ENCODE peak calls at places on chromosomes 5 and 9, in five cellular contexts. F is astrocyte of the cerebellum; X is CD4-positive, alpha-beta T cell; T is lower leg skin; D is neural progenitor cell. J is an unnamed sample.

GRCh38 chr5:35197351-35197750 is 32.9 kb downstream of the PRLR start:
- DNase-seq in T (no peak), D (no peak), X (no peak), F (no peak), J (no peak)

GRCh38 chr5:134110382-134110781 is 4.1 kb upstream of the TCF7 start:
- DNase-seq in X (no peak), T (no peak), D (no peak), F (no peak), J (no peak)

GRCh38 chr9:129506892-129507291 is 114.0 kb downstream of the C9orf50 start:
- DNase-seq in D (no peak), X (no peak), F (no peak), T (no peak), J (no peak)

GRCh38 chr9:105206821-105207699 is 37.4 kb upstream of the SLC44A1 start:
- DNase-seq in D (no peak), T (no peak), X (no peak), F (no peak), J (no peak)

GRCh38 chr9:108672475-108673065 is 183.2 kb downstream of the ACTL7B start:
- DNase-seq in F (no peak), T (no peak), D (no peak), X (no peak), J (no peak)

GRCh38 chr9:19988281-19988680 is 199.4 kb upstream of the SLC24A2 start:
- DNase-seq in T (no peak), F (no peak), D (peak; percentile 81), X (no peak), J (peak; percentile 41)

GRCh38 chr5:172770675-172771438 is at the start of gene DUSP1:
- DNase-seq in X (peak; percentile 96), F (peak; percentile 91), D (peak; percentile 98), T (peak; percentile 99), J (peak; percentile 99)

GRCh38 chr5:148740966-148741742 is 85.3 kb upstream of the ADRB2 start:
- DNase-seq in T (no peak), X (no peak), D (peak; percentile 29), F (peak; percentile 68), J (no peak)

GRCh38 chr9:83199240-83199639 is 136.3 kb upstream of the RASEF start:
- DNase-seq in D (peak; percentile 71), X (no peak), F (peak; percentile 60), T (no peak), J (peak; percentile 77)

GRCh38 chr5:151067632-151068031 is 13.2 kb downstream of the TNIP1 start:
- DNase-seq in T (no peak), F (no peak), D (no peak), X (no peak), J (no peak)

GRCh38 chr5:52922384-52922783 is 66.8 kb upstream of the ITGA2 start:
- DNase-seq in F (peak; percentile 33), D (peak; percentile 11), T (no peak), X (no peak), J (no peak)

GRCh38 chr5:139068494-139069152 is 129.5 kb downstream of the SIL1 start:
- DNase-seq in F (no peak), T (no peak), X (no peak), D (no peak), J (no peak)

GRCh38 chr5:138611295-138612220 is 36.4 kb upstream of the HSPA9 start:
- DNase-seq in X (no peak), T (no peak), F (no peak), D (peak; percentile 69), J (peak; percentile 70)

GRCh38 chr9:124660341-124660801 is 110.7 kb downstream of the NR6A1 start:
- DNase-seq in F (peak; percentile 55), T (no peak), X (no peak), D (peak; percentile 83), J (peak; percentile 38)

GRCh38 chr5:74542477-74542876 is 98.1 kb downstream of the ENC1 start:
- DNase-seq in D (no peak), X (no peak), F (no peak), T (no peak), J (no peak)

GRCh38 chr5:174735498-174736350 is 11.3 kb downstream of the MSX2 start:
- DNase-seq in D (peak; percentile 88), X (no peak), T (no peak), F (no peak), J (no peak)

GRCh38 chr9:121362813-121363585 is 7.1 kb downstream of the STOM start:
- DNase-seq in X (no peak), D (no peak), F (no peak), T (no peak), J (no peak)

GRCh38 chr9:129241725-129242124 is 63.7 kb upstream of the IER5L start:
- DNase-seq in D (no peak), F (no peak), X (no peak), T (no peak), J (no peak)

DNA sequence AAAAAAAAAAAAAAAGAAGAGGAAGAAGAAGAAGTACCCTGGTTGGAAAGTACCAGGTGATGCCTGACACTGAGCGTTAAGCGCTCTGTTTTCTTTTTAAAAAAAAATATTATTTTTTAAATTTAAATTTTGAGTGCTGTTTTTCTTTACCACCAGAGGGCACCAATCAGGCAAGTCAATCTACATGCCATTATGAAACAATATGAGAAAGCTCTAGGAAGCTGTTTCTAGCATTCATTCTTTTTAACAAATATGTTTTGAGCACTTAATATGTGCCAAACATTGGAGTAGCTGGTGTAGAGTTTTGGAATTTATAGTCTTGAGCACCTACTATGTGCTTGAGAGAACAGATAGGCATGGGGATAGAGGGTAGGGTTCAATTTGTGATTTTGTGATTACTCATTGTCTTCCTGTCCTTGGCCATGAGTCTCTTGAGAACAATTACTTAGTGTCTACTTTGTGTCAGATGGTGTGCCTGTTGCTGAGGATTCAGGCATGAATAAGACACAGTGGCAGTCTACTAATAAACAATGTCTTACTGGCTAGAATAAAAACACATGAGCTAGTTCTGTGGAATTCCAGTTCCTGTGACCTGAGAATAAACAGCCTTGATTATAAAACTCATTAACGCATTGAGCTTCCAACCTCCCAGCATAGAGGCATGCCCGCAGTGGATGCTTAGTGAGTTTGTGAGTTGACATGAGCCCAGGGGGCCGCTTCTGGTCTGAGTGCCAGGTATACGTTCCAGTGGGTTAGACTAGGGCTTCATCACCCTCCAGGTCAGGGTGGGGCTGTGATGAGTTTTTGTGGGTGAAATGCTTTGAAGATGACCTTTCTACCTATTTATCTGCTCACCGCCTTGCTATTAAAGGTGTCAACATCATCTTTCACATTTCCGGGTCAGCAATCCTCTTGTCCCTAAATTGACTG is 3.0 kb upstream of the UBE2R2 start:
- DNase-seq in D (peak; percentile 33), T (no peak), X (no peak), F (no peak), J (no peak)
- TF ChIP-seq CTCF in D (peak; percentile 69), T (no peak), X (peak; percentile 80), F (peak; percentile 64), J (peak; percentile 85)

GRCh38 chr9:137162505-137163100 is 7.2 kb downstream of the LRRC26 start:
- DNase-seq in D (peak; percentile 61), F (no peak), X (no peak), T (no peak), J (no peak)
- TF ChIP-seq CTCF in D (peak; percentile 22), F (no peak), X (no peak), T (no peak), J (no peak)

DNA sequence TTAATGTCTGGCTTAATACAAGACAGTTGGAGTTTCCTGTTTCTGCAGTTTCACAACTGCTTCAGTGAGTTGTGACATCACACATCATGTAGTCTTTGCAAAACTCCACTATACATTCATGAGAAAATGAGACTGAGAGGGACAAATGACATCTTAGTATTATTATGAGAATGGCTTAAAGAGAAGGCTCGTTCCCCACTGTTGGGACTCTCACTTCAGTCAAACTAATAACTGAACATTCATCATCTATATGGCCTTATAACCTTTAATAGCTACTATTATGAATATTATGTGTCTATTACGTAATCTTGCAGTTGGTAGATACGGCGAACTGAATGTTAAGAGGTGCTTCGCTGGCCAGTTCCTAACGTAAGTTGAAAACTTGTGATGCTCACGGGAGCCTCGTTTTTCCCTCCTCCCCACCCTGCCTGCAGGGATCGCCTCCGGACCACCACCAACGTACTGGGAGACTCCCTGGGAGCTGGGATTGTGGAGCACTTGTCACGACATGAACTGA is 79.3 kb downstream of the SLC1A3 start:
- DNase-seq in X (no peak), D (no peak), F (no peak), T (no peak), J (no peak)
- TF ChIP-seq CTCF in X (no peak), D (no peak), F (no peak), T (no peak), J (no peak)

DNA sequence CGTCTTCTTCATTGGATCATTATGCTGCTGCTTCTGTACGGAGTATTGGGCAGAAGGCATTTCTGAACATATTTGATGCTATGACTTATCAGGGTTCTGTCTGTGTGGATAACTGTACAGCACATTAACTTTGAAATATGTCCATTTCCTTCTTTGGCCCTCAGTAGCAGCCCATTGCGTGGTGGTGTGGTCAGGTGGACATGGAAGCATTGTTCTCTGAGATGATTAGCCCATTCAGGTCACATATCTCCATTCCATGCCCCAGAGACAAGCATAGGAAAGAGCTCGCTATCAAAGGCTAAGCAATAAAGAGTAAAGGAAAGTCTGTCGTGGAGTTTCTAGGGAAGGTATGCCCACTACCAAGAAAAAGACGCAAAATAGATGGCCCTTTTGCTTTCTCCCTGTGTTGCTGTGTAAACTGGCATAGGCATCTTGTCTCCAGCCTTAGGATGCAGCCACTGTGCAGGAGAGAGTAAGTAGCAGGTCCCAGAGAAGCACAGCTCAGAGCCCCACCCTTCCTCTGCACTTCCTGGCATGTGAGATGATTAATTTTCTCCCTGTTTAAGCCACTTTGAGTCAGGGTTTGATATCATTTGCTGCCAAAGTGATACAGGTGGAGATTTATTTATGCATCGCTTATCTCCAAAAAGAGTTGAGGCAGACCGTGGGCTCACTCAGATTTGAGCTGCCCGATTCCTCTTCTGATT is 221.9 kb downstream of the PDZD2 start:
- DNase-seq in X (no peak), T (no peak), D (no peak), F (no peak), J (no peak)
- TF ChIP-seq CTCF in X (no peak), T (no peak), D (no peak), F (no peak), J (no peak)

GRCh38 chr5:141877478-141878185 is 578 bp downstream of the PCDH1 start:
- DNase-seq in F (no peak), X (no peak), D (peak; percentile 18), T (no peak), J (peak; percentile 51)
- TF ChIP-seq CTCF in F (no peak), X (no peak), D (no peak), T (no peak), J (no peak)

GRCh38 chr5:153490124-153491085 is at the start of gene GRIA1:
- DNase-seq in T (no peak), F (no peak), D (peak; percentile 74), X (no peak), J (peak; percentile 56)
- TF ChIP-seq CTCF in T (no peak), F (no peak), D (peak; percentile 12), X (no peak), J (no peak)

DNA sequence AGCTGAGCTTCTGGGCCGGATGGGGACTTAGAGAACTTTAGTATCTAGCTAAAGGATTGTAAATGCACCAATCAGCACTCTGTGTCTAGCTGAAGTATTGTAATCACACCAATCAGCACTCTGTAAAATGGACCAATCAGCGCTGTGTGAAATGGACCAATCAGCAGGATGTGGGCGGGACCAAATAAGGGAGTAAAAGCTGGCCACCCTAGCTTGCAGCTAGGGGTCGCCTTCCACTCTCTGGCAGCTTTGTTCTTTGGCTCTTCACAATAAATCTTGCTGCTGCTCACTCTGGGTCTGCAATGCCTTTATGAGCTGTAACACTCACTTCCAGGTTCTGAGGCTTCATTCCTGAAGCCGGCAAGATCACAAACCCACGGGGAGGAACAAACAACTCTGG is 354.0 kb downstream of the PRR16 start:
- DNase-seq in D (no peak), T (no peak), F (no peak), X (no peak), J (no peak)
- TF ChIP-seq CTCF in D (no peak), T (no peak), F (no peak), X (no peak), J (no peak)

J was measured in dorsolateral prefrontal cortex.